ENCODE peak calls at places on chromosomes 1 and 21, in eight cellular contexts. L, B, P, R, A, X, S and W are unnamed samples.

GRCh38 chr1:22916469-22916817 is 56.2 kb downstream of the LACTBL1 start:
- DNase-seq in A (no peak), X (no peak), S (no peak), B (no peak), L (no peak), P (no peak), R (peak), W (no peak)

GRCh38 chr1:37147397-37147831 is 113.1 kb upstream of the GRIK3 start:
- DNase-seq in P (no peak), S (no peak), B (no peak), R (no peak), X (no peak), A (no peak), L (no peak), W (no peak)

GRCh38 chr1:94069649-94070285 is 51.2 kb downstream of the ABCA4 start:
- DNase-seq in A (no peak), P (no peak), X (no peak), R (no peak), L (peak), B (no peak), S (no peak), W (peak)

GRCh38 chr1:38266197-38266520 is 219.6 kb upstream of the POU3F1 start:
- DNase-seq in P (no peak), A (no peak), R (no peak), B (no peak), S (no peak), L (no peak), X (no peak), W (no peak)

GRCh38 chr21:37699024-37699770 is 217.1 kb downstream of the KCNJ6 start:
- DNase-seq in A (no peak), P (no peak), B (no peak), L (no peak), S (no peak), X (no peak), R (no peak), W (no peak)

GRCh38 chr1:221408117-221408516 is 333.8 kb downstream of the DUSP10 start:
- DNase-seq in L (no peak), P (no peak), S (no peak), A (no peak), R (no peak), B (no peak), X (no peak), W (no peak)

GRCh38 chr1:43232071-43232470 is 37.7 kb upstream of the TMEM125 start:
- DNase-seq in P (peak), B (peak), X (no peak), A (no peak), S (no peak), L (peak), R (peak), W (peak)

GRCh38 chr1:234987415-234988159 is 141.1 kb downstream of the TOMM20 start:
- DNase-seq in B (no peak), S (no peak), P (peak), R (no peak), A (no peak), X (peak), L (peak), W (peak)

GRCh38 chr1:227390525-227390924 is 72.2 kb upstream of the CDC42BPA start:
- DNase-seq in L (no peak), A (no peak), S (no peak), B (no peak), R (no peak), P (no peak), X (no peak), W (peak)

GRCh38 chr1:177209357-177209756 is 38.6 kb downstream of the BRINP2 start:
- DNase-seq in P (peak), S (no peak), L (peak), A (peak), R (peak), X (peak), B (peak), W (peak)

GRCh38 chr1:6889875-6890480 is 104.7 kb downstream of the CAMTA1 start:
- DNase-seq in P (peak), X (peak), B (peak), A (no peak), L (peak), R (peak), S (no peak), W (peak)

GRCh38 chr1:9736241-9736640 is 84.7 kb downstream of the PIK3CD start:
- DNase-seq in B (no peak), X (no peak), L (no peak), A (no peak), S (no peak), P (no peak), R (no peak), W (no peak)

GRCh38 chr1:51518730-51519047 is 377 bp downstream of the EPS15 start:
- DNase-seq in S (no peak), B (no peak), A (peak), P (peak), L (no peak), R (peak), X (peak), W (no peak)

GRCh38 chr1:2382621-2383361 is 8.6 kb downstream of the MORN1 start:
- DNase-seq in B (no peak), A (peak), X (no peak), S (no peak), R (peak), L (peak), P (no peak), W (peak)

GRCh38 chr1:234089396-234089795 is 184.9 kb downstream of the SLC35F3 start:
- DNase-seq in A (no peak), R (no peak), S (no peak), P (no peak), B (no peak), X (no peak), L (no peak), W (no peak)

GRCh38 chr1:26190373-26190987 is at the start of gene CATSPER4:
- DNase-seq in R (peak), P (no peak), S (no peak), X (no peak), A (no peak), B (no peak), L (no peak), W (peak)

GRCh38 chr1:210757677-210758076 is 376.3 kb downstream of the KCNH1 start:
- DNase-seq in R (no peak), B (no peak), L (no peak), S (no peak), P (no peak), A (no peak), X (no peak), W (no peak)

GRCh38 chr1:199396456-199396855 is 631.1 kb upstream of the NR5A2 start:
- DNase-seq in X (no peak), B (no peak), R (no peak), A (no peak), L (no peak), P (no peak), S (no peak), W (no peak)

GRCh38 chr1:241677171-241677570 is 25.1 kb downstream of the WDR64 start:
- DNase-seq in R (no peak), P (no peak), A (no peak), S (no peak), L (no peak), X (no peak), B (no peak), W (no peak)

GRCh38 chr1:94863919-94864318 is 43.8 kb downstream of the SLC44A3 start:
- DNase-seq in A (no peak), R (peak), S (peak), L (peak), X (no peak), B (peak), P (peak), W (peak)

GRCh38 chr1:233543338-233544255 is 70.3 kb upstream of the KCNK1 start:
- DNase-seq in A (no peak), B (no peak), L (peak), S (no peak), R (peak), P (no peak), X (no peak), W (peak)

GRCh38 chr21:44057055-44057454 is 44.9 kb downstream of the TRAPPC10 start:
- DNase-seq in P (no peak), A (no peak), R (no peak), S (no peak), L (no peak), B (no peak), X (no peak), W (no peak)
- TF ChIP-seq CTCF in P (no peak), A (no peak), R (no peak), S (no peak), L (no peak), B (no peak), X (no peak), W (no peak)

DNA sequence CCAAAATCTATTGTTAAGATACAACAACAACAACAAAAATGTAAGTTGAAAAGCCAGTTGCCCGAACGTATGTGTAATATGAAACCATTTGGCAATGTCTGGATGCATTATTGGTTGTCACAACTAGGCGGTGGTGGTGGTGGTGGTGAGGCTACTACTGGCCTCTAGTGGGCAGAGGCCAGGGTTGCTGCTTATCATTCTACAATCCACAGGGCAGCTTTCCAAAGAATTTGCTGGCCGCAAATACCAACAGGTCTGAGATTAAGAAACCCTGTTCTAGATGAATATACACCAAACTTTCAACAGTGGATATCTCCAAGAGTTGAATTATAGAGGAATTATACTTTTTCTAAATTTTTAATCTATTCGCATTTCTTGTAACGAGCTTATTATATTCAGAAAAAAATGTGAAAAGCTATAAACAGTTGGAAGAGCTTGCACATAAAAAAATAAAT is 26.8 kb upstream of the ZNF697 start:
- DNase-seq in P (no peak), B (no peak), X (no peak), A (no peak), L (no peak), S (no peak), R (peak), W (peak)
- H3K4me3 ChIP-seq in P (peak), B (no peak), X (peak), A (no peak), L (no peak), S (peak), R (no peak), W (no peak)

DNA sequence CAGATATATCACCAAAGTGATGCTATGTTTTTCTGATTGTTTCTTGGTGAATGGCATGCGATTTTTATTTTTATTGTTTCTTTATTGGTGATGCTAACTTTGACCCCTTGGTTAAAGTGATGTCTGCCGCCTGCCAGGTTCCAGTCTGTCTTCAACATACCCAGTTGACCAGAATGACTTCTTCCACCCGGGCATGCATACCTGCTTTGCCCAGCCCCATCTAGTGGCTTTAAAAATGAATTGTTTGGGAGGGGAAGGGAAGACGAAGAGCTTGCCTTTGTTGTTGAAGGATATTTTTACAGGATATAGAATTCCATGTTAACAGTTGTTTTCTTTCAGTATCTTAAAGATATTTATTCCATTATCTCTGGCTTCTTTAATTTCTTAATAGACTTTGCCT is 65.1 kb downstream of the ATG4C start:
- DNase-seq in B (no peak), L (no peak), X (no peak), R (no peak), S (no peak), A (no peak), P (no peak), W (no peak)
- TF ChIP-seq CTCF in B (no peak), L (no peak), X (no peak), R (no peak), S (no peak), A (no peak), P (no peak), W (peak)

GRCh38 chr1:76075877-76076276 is 1.3 kb downstream of the ST6GALNAC3 start:
- DNase-seq in L (no peak), B (no peak), R (peak), A (no peak), P (no peak), X (no peak), S (no peak), W (peak)
- H3K4me3 ChIP-seq in L (no peak), B (no peak), R (no peak), A (peak), P (peak), X (peak), S (no peak), W (peak)